ENCODE peak calls at places on chromosomes 12 and 14, in eight cellular contexts. X, J, W, I, D, V, N and A are unnamed samples.

GRCh38 chr12:34336619-34337465 is 314.5 kb downstream of the ALG10 start:
- DNase-seq in X (no peak), I (no peak), D (no peak), J (no peak), W (no peak), N (no peak), V (no peak), A (no peak)

GRCh38 chr12:29591140-29592020 is 93.9 kb upstream of the OVCH1 start:
- DNase-seq in W (no peak), D (no peak), J (no peak), N (no peak), X (no peak), I (no peak), V (peak; percentile 41), A (peak; percentile 35)

GRCh38 chr12:78118486-78118885 is 287.8 kb downstream of the NAV3 start:
- DNase-seq in N (no peak), D (no peak), X (no peak), W (no peak), I (no peak), V (no peak), J (no peak), A (no peak)

GRCh38 chr14:65790185-65790815 is 377.8 kb downstream of the FUT8 start:
- DNase-seq in N (no peak), W (no peak), J (no peak), I (no peak), D (no peak), X (no peak), V (no peak), A (no peak)

GRCh38 chr12:67893003-67893402 is 96.2 kb upstream of the IFNG-AS1 start:
- DNase-seq in N (no peak), V (no peak), X (no peak), I (no peak), J (no peak), D (no peak), W (no peak), A (no peak)

GRCh38 chr14:23366163-23366921 is 1.4 kb upstream of the EFS start:
- DNase-seq in I (no peak), N (no peak), J (no peak), D (peak; percentile 83), X (no peak), W (no peak), V (peak; percentile 81), A (no peak)

GRCh38 chr12:115672506-115673080 is 604.9 kb downstream of the MED13L start:
- DNase-seq in J (no peak), X (no peak), W (no peak), V (no peak), I (peak; percentile 74), N (no peak), D (no peak), A (no peak)

GRCh38 chr12:56103066-56103711 is 1.2 kb upstream of the PA2G4 start:
- DNase-seq in N (no peak), I (no peak), D (no peak), J (no peak), X (peak; percentile 51), W (no peak), V (no peak), A (no peak)

GRCh38 chr12:56115329-56115728 is 1.1 kb upstream of the RPL41 start:
- DNase-seq in J (no peak), I (no peak), X (no peak), D (no peak), W (no peak), N (no peak), V (peak; percentile 20), A (no peak)

GRCh38 chr12:115911360-115911759 is 366.1 kb downstream of the MED13L start:
- DNase-seq in V (no peak), D (no peak), J (no peak), I (no peak), W (no peak), N (no peak), X (no peak), A (no peak)

GRCh38 chr12:76123301-76124212 is 39.1 kb upstream of the NAP1L1 start:
- DNase-seq in X (no peak), D (no peak), N (no peak), W (no peak), V (peak; percentile 38), J (no peak), I (no peak), A (no peak)

GRCh38 chr12:108565976-108566375 is 3.6 kb downstream of the ISCU start:
- DNase-seq in D (peak; percentile 84), W (peak; percentile 66), V (peak; percentile 72), I (no peak), X (peak; percentile 46), J (no peak), N (peak; percentile 80), A (no peak)

GRCh38 chr14:35122696-35123387 is 490 bp downstream of the PRORP start:
- DNase-seq in J (no peak), D (peak; percentile 66), W (no peak), V (peak; percentile 58), I (no peak), X (no peak), N (no peak), A (no peak)

GRCh38 chr12:45131506-45131905 is 80.6 kb upstream of the DBX2 start:
- DNase-seq in N (no peak), D (no peak), J (no peak), V (no peak), I (no peak), X (no peak), W (no peak), A (no peak)

GRCh38 chr14:67787673-67788072 is 28.7 kb downstream of the ZFYVE26 start:
- DNase-seq in V (no peak), W (no peak), J (no peak), N (no peak), X (no peak), I (no peak), D (no peak), A (no peak)

GRCh38 chr14:67782090-67782489 is 34.3 kb downstream of the ZFYVE26 start:
- DNase-seq in I (no peak), J (no peak), W (no peak), N (no peak), V (no peak), D (no peak), X (no peak), A (no peak)

GRCh38 chr14:67784244-67784823 is 32.1 kb downstream of the ZFYVE26 start:
- DNase-seq in I (no peak), V (no peak), X (no peak), D (no peak), W (no peak), J (no peak), N (no peak), A (no peak)

DNA sequence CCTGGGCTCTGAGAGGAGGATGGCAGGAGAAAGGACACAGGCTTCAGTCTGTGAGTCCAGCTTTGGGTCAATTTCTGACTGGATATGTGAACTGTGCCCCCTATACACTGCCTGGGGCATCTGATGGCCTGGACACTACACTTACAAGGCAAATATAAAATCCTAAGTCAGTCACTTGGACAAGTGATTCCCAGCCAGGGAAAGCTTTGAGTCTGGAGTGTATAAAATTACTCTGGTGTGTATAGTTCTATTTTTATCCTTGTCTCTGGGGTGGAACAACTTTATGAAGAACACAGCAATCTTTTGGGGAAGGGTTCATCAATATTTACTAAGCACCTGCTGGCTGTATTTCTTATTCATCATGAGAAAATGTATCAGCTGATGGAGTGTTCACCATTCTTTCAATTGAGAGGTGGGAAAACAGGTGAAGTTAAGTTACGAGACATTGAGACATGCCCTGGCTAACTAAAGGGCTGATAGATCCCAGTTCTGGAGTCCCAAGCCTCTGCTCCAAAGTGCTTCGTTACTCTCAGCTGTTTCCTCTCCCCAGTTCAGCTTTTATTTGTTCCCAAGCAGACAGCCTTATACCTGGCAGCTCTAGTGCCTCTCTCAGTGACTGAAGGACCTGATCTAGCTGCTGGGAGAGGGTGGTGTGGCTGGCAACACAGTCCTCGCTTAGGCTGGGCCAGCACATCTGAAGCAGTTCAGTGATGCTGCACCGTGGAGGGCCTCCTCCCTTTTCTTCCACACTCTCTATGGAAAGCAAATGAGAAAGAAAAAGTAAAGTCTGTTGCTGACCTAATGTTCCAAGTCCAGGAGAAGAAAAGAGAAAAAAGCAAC is 30.9 kb downstream of the ZFYVE26 start:
- DNase-seq in N (no peak), J (no peak), W (no peak), D (no peak), X (no peak), I (no peak), V (no peak), A (no peak)
- H3K36me3 ChIP-seq in N (peaks cover 19% of the 10 kb centered on the region), J (peaks cover 5% of the 10 kb centered on the region), W (peaks cover under 1% of the 10 kb centered on the region), D (peaks cover 98% of the 10 kb centered on the region), X (peaks cover 60% of the 10 kb centered on the region), I (peaks cover 91% of the 10 kb centered on the region), V (peaks cover 12% of the 10 kb centered on the region), A (peaks cover 38% of the 10 kb centered on the region)

GRCh38 chr14:74491952-74492351 is 1.2 kb downstream of the NPC2 start:
- DNase-seq in N (no peak), D (no peak), X (no peak), W (no peak), J (peak; percentile 59), V (peak; percentile 54), I (no peak), A (no peak)
- H3K4me1 ChIP-seq in N (peaks cover 67% of the 10 kb centered on the region), D (no peaks in the 10 kb centered on the region), X (peaks cover 30% of the 10 kb centered on the region), W (peaks cover 9% of the 10 kb centered on the region), J (peaks cover 38% of the 10 kb centered on the region), V (peaks cover 12% of the 10 kb centered on the region), I (peaks cover 46% of the 10 kb centered on the region), A (no peaks in the 10 kb centered on the region)

GRCh38 chr14:31164115-31164514 is 43.5 kb downstream of the HECTD1 start:
- DNase-seq in I (no peak), W (no peak), V (no peak), X (no peak), D (no peak), N (no peak), J (no peak), A (no peak)

GRCh38 chr14:31162910-31163649 is 44.5 kb downstream of the HECTD1 start:
- DNase-seq in D (no peak), N (no peak), V (no peak), X (no peak), W (no peak), I (no peak), J (no peak), A (no peak)

GRCh38 chr14:31166271-31166561 is 41.4 kb downstream of the HECTD1 start:
- DNase-seq in V (no peak), J (no peak), N (no peak), X (no peak), W (no peak), D (no peak), I (no peak), A (no peak)

GRCh38 chr14:31159682-31160296 is 47.8 kb downstream of the HECTD1 start:
- DNase-seq in V (peak; percentile 65), X (no peak), N (peak; percentile 42), J (no peak), D (no peak), I (no peak), W (no peak), A (no peak)

DNA sequence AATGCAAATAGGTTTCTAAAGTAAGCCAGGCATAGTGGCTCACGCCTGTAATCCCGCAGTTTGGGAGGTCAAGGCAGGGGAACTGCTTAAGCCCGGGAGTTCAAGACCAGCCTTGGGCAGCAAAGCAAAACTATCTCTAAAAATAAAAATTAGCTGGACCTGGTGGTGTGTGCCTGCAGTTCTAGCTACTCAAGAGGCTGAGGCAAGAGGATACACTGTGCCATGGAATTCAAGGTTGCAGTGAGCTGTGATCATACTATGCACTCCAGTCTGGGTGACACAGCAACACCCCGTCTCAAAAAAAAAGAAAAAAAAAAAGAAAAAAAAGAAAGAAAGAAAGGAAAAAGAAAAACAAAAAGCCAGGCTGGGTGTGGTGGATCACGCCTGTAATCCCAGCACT is 46.3 kb downstream of the HECTD1 start:
- DNase-seq in W (no peak), D (no peak), V (no peak), I (no peak), N (no peak), X (no peak), J (no peak), A (no peak)
- H3K36me3 ChIP-seq in W (peaks cover 10% of the 10 kb centered on the region), D (peaks cover 35% of the 10 kb centered on the region), V (peaks cover 6% of the 10 kb centered on the region), I (peaks cover 44% of the 10 kb centered on the region), N (peaks cover 30% of the 10 kb centered on the region), X (peaks cover 22% of the 10 kb centered on the region), J (no peaks in the 10 kb centered on the region), A (peaks cover 2% of the 10 kb centered on the region)

GRCh38 chr12:47819902-47820630 is at the start of gene HDAC7:
- DNase-seq in I (no peak), D (peak; percentile 91), W (no peak), N (peak; percentile 24), X (peak; percentile 66), V (peak; percentile 84), J (peak; percentile 90), A (no peak)
- H3K4me1 ChIP-seq in I (peaks cover 84% of the 10 kb centered on the region), D (peaks cover 34% of the 10 kb centered on the region), W (peaks cover 55% of the 10 kb centered on the region), N (peaks cover 74% of the 10 kb centered on the region), X (peaks cover 79% of the 10 kb centered on the region), V (peaks cover 36% of the 10 kb centered on the region), J (peaks cover 56% of the 10 kb centered on the region), A (peaks cover 22% of the 10 kb centered on the region)